ENCODE peak calls at places on chromosomes 4 and X, in seven cellular contexts. M is HAP-1; N is CD8-positive, alpha-beta T cell; S is activated T-cell treated with anti-CD3 and anti-CD28 coated beads, Interleukin-2, amount 50 U/mL, for 1 hour; T is PC-3; L is nephron progenitor cell; A is stimulated activated CD4-positive, alpha-beta T cell treated with anti-CD3 and anti-CD28 coated beads, Interleukin-1b, Interleukin-23, amount 100 ng/mL, for 1 hour. U is an unnamed sample.

GRCh38 chr4:140047781-140048180 is 106.2 kb downstream of the MAML3 start:
- DNase-seq in M (no peak), N (no peak), S (no peak), T (no peak), L (no peak), A (no peak), U (no peak)

GRCh38 chr4:78951862-78952472 is 12.7 kb upstream of the PAQR3 start:
- DNase-seq in M (peak), N (peak), S (no peak), T (peak), L (peak), A (no peak), U (peak)

GRCh38 chr4:136664988-136665387 is 867.3 kb downstream of the PCDH18 start:
- DNase-seq in M (no peak), N (no peak), S (no peak), T (peak), L (no peak), A (no peak), U (no peak)

GRCh38 chr4:64158648-64159326 is 250.5 kb downstream of the TECRL start:
- DNase-seq in M (peak), N (no peak), S (no peak), T (peak), L (peak), A (no peak), U (peak)

GRCh38 chr4:14865804-14866203 is 136.5 kb upstream of the CPEB2 start:
- DNase-seq in M (no peak), N (no peak), S (no peak), T (no peak), L (no peak), A (no peak), U (no peak)

GRCh38 chr4:84269531-84269930 is 229.6 kb downstream of the NKX6-1 start:
- DNase-seq in M (no peak), N (no peak), S (no peak), T (no peak), L (no peak), A (no peak), U (no peak)

GRCh38 chrX:151488677-151489076 is 74.8 kb upstream of the PASD1 start:
- DNase-seq in M (no peak), N (peak), S (no peak), T (no peak), L (no peak), A (no peak), U (peak)

GRCh38 chr4:155399974-155400697 is 23.4 kb upstream of the MAP9 start:
- DNase-seq in M (no peak), N (no peak), S (no peak), T (no peak), L (no peak), A (no peak), U (no peak)

GRCh38 chrX:48695524-48695875 is 1.0 kb upstream of the SUV39H1 start:
- DNase-seq in M (no peak), N (no peak), S (no peak), T (peak), L (no peak), A (no peak), U (no peak)

GRCh38 chr4:100742045-100742444 is 224.2 kb upstream of the EMCN start:
- DNase-seq in M (peak), N (no peak), S (no peak), T (peak), L (no peak), A (no peak), U (peak)

GRCh38 chrX:96538104-96538725 is 146.4 kb upstream of the DIAPH2 start:
- DNase-seq in M (no peak), N (no peak), S (no peak), T (peak), L (no peak), A (no peak), U (peak)

GRCh38 chrX:130676861-130677260 is 226.1 kb downstream of the ENOX2 start:
- DNase-seq in M (no peak), N (no peak), S (no peak), T (peak), L (no peak), A (no peak), U (no peak)

GRCh38 chr4:184466634-184467033 is 7.7 kb downstream of the IRF2 start:
- DNase-seq in M (no peak), N (no peak), S (no peak), T (no peak), L (no peak), A (no peak), U (no peak)

GRCh38 chrX:38277136-38277535 is 50.2 kb downstream of the RPGR start:
- DNase-seq in M (no peak), N (no peak), S (no peak), T (peak), L (no peak), A (no peak), U (no peak)

GRCh38 chr4:101835121-101835904 is 44.8 kb downstream of the BANK1 start:
- DNase-seq in M (no peak), N (no peak), S (no peak), T (peak), L (no peak), A (no peak), U (peak)

GRCh38 chrX:95875661-95876060 is 809.0 kb upstream of the DIAPH2 start:
- DNase-seq in M (no peak), N (no peak), S (no peak), T (no peak), L (no peak), A (no peak), U (no peak)

GRCh38 chrX:46647251-46647650 is 73.7 kb downstream of the CHST7 start:
- DNase-seq in M (peak), N (no peak), S (no peak), T (no peak), L (no peak), A (no peak), U (no peak)

GRCh38 chr4:8905773-8906667 is 34.4 kb upstream of the HMX1 start:
- DNase-seq in M (no peak), N (no peak), S (peak), T (no peak), L (no peak), A (no peak), U (no peak)

GRCh38 chr4:162683659-162684370 is 482.9 kb downstream of the NAF1 start:
- DNase-seq in M (no peak), N (no peak), S (no peak), T (peak), L (no peak), A (no peak), U (no peak)

GRCh38 chr4:168451744-168452394 is 28.4 kb downstream of the DDX60L start:
- DNase-seq in M (no peak), N (no peak), S (no peak), T (peak), L (no peak), A (no peak), U (peak)

GRCh38 chr4:173281001-173281400 is 53.2 kb downstream of the HMGB2 start:
- DNase-seq in M (no peak), N (no peak), S (no peak), T (no peak), L (no peak), A (no peak), U (no peak)

GRCh38 chrX:38112566-38112965 is 106.2 kb downstream of the SYTL5 start:
- DNase-seq in M (no peak), N (no peak), S (no peak), T (no peak), L (no peak), A (no peak), U (no peak)

GRCh38 chr4:145494666-145495065 is 13.0 kb downstream of the SMAD1 start:
- DNase-seq in M (no peak), N (no peak), S (no peak), T (no peak), L (no peak), A (no peak), U (no peak)

GRCh38 chrX:31287861-31288260 is 216.0 kb upstream of the FTHL17 start:
- DNase-seq in M (no peak), N (no peak), S (no peak), T (no peak), L (no peak), A (no peak), U (no peak)